ENCODE peak calls at places on chromosomes 12 and 14, in nine cellular contexts. B is H9, F is cardiac fibroblast, W is sigmoid colon, Y is neural crest cell, E is cardiac muscle cell, V is ovary, K is adrenal gland, R is psoas muscle. I is an unnamed sample.

GRCh38 chr12:28237423-28237822 is 47.2 kb downstream of the CCDC91 start:
- DNase-seq in K (no peak), B (peak), R (no peak), F (peak), V (no peak), E (no peak), Y (no peak), W (no peak), I (no peak)

GRCh38 chr12:73529954-73530353 is 1007.7 kb upstream of the ATXN7L3B start:
- DNase-seq in R (no peak), B (no peak), W (no peak), F (no peak), Y (no peak), E (no peak), K (no peak), V (no peak), I (no peak)

GRCh38 chr12:89161553-89161952 is 190.7 kb downstream of the DUSP6 start:
- DNase-seq in F (no peak), Y (no peak), E (no peak), V (no peak), K (no peak), W (no peak), R (no peak), B (no peak), I (no peak)

GRCh38 chr14:86596024-86596423 is 1066.1 kb downstream of the FLRT2 start:
- DNase-seq in B (no peak), W (no peak), V (no peak), F (no peak), K (no peak), E (no peak), R (no peak), Y (no peak), I (no peak)

GRCh38 chr12:13196302-13196921 is at the start of gene EMP1:
- DNase-seq in B (no peak), R (peak), W (peak), K (peak), V (peak), F (peak), E (peak), Y (no peak), I (peak)

GRCh38 chr12:92340441-92341332 is 195.0 kb upstream of the BTG1 start:
- DNase-seq in V (no peak), B (no peak), K (no peak), F (no peak), Y (no peak), R (no peak), W (no peak), E (peak), I (no peak)

GRCh38 chr12:2628401-2628800 is 166.4 kb upstream of the FKBP4 start:
- DNase-seq in B (no peak), E (no peak), K (no peak), Y (no peak), R (no peak), V (no peak), W (no peak), F (no peak), I (no peak)

GRCh38 chr14:104361921-104362681 is 217.5 kb upstream of the C14orf180 start:
- DNase-seq in Y (no peak), F (no peak), R (no peak), K (no peak), V (peak), W (peak), B (peak), E (no peak), I (no peak)

GRCh38 chr12:22415342-22416309 is 81.1 kb upstream of the ST8SIA1 start:
- DNase-seq in B (no peak), W (no peak), F (no peak), Y (no peak), V (no peak), E (peak), R (no peak), K (no peak), I (peak)

GRCh38 chr12:99213047-99213446 is 434.5 kb upstream of the GARIN6 start:
- DNase-seq in F (no peak), B (no peak), R (no peak), V (no peak), K (no peak), W (no peak), Y (no peak), E (no peak), I (no peak)

GRCh38 chr14:60736494-60736893 is 1.9 kb downstream of the MNAT1 start:
- DNase-seq in K (no peak), Y (no peak), R (no peak), W (no peak), B (no peak), F (peak), E (peak), V (no peak), I (peak)

GRCh38 chr14:37969511-37969979 is 238.2 kb upstream of the SSTR1 start:
- DNase-seq in F (no peak), Y (no peak), R (no peak), E (no peak), V (no peak), B (no peak), K (no peak), W (no peak), I (no peak)

GRCh38 chr14:60642270-60642789 is 6.9 kb downstream of the SIX1 start:
- DNase-seq in Y (no peak), B (peak), V (no peak), E (no peak), W (no peak), F (no peak), R (peak), K (no peak), I (no peak)

GRCh38 chr14:93538411-93538810 is 107.7 kb downstream of the UNC79 start:
- DNase-seq in Y (no peak), R (no peak), B (peak), F (no peak), W (no peak), K (no peak), E (no peak), V (no peak), I (no peak)

GRCh38 chr14:74917200-74917543 is 5.9 kb downstream of the RPS6KL1 start:
- DNase-seq in E (no peak), W (no peak), R (no peak), F (no peak), B (no peak), K (no peak), V (no peak), Y (no peak), I (no peak)

GRCh38 chr12:56596815-56597214 is 33.3 kb downstream of the BAZ2A start:
- DNase-seq in F (no peak), R (no peak), W (peak), E (no peak), K (no peak), V (no peak), B (peak), Y (no peak), I (no peak)

GRCh38 chr14:76350671-76351070 is 25.3 kb upstream of the ESRRB start:
- DNase-seq in B (no peak), Y (no peak), F (no peak), K (no peak), E (no peak), R (no peak), W (no peak), V (no peak), I (no peak)

GRCh38 chr12:81167694-81168093 is 89.8 kb downstream of the ACSS3 start:
- DNase-seq in B (no peak), E (peak), K (no peak), R (no peak), F (peak), V (no peak), W (no peak), Y (no peak), I (no peak)

GRCh38 chr12:6958609-6959375 is 7.6 kb downstream of the PTPN6 start:
- DNase-seq in E (no peak), F (no peak), K (peak), W (peak), V (peak), B (no peak), Y (no peak), R (peak), I (no peak)

DNA sequence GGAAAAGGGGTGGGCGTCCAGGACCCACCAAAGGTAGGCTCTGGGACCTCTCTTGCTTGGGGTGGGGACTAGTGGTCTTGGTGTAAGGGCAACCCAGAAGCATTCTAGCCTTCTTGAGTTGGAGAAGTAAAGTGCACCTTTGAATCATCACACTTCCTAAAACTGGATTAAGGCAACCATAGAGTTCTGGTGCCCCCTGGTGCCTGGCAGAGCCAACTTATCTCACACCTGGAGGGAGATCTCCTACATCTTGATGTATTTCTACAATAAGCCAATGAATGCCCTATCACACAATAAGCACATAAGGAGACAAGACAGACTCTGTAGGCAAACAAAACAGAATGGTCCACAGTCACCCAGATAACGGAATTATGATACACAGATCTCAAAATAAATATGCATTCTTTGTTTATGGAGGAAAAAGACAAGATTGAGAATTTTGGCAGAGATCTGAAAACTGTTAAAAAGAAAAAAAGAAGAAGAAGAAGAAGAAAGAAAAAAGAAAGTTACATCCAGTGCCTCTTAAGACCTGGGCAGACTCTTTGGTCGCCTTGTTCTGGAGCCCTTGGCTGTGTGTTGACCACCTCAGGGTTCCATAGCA is 95.9 kb upstream of the PPP2R5C start:
- DNase-seq in R (no peak), F (peak), B (peak), Y (peak), K (peak), V (peak), W (no peak), E (peak), I (peak)
- TF ChIP-seq CTCF in R (peak), F (peak), B (peak), Y (peak), K (peak), V (no peak), W (no peak), E (peak), I (peak)

GRCh38 chr14:71011479-71011878 is 104.2 kb downstream of the PCNX1 start:
- DNase-seq in Y (no peak), B (no peak), F (peak), W (no peak), V (no peak), K (no peak), R (no peak), E (peak), I (no peak)
- TF ChIP-seq CTCF in Y (peak), B (peak), F (peak), W (no peak), V (no peak), K (no peak), R (no peak), E (peak), I (peak)

DNA sequence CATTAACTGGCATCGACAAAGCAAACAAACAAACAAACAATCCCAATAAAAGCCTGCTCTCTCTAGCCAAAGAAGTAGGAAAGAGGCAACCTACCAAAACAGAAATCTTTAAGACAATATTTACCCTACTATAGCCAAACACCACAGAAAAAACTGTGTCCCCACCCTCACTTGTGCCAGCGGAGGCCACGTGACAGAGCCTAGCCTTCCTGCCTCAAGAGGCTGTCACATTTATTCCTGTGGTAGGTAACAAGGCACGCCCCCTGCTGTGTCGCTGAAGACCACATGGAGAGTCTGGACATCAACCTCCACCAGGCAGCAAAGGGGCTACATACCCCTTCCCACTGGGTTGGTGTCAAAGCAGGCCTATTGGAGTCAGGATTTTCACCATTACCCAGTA is 148.1 kb downstream of the LMNTD1 start:
- DNase-seq in R (no peak), E (no peak), F (no peak), Y (no peak), B (no peak), W (no peak), V (no peak), K (no peak), I (no peak)
- TF ChIP-seq CTCF in R (no peak), E (no peak), F (no peak), Y (no peak), B (no peak), W (no peak), V (no peak), K (no peak), I (no peak)

GRCh38 chr12:53174881-53175491 is 5.5 kb upstream of the ZNF740 start:
- DNase-seq in K (peak), Y (no peak), W (no peak), F (peak), R (no peak), B (peak), V (no peak), E (peak), I (peak)
- TF ChIP-seq CTCF in K (peak), Y (peak), W (no peak), F (peak), R (no peak), B (peak), V (no peak), E (peak), I (peak)

DNA sequence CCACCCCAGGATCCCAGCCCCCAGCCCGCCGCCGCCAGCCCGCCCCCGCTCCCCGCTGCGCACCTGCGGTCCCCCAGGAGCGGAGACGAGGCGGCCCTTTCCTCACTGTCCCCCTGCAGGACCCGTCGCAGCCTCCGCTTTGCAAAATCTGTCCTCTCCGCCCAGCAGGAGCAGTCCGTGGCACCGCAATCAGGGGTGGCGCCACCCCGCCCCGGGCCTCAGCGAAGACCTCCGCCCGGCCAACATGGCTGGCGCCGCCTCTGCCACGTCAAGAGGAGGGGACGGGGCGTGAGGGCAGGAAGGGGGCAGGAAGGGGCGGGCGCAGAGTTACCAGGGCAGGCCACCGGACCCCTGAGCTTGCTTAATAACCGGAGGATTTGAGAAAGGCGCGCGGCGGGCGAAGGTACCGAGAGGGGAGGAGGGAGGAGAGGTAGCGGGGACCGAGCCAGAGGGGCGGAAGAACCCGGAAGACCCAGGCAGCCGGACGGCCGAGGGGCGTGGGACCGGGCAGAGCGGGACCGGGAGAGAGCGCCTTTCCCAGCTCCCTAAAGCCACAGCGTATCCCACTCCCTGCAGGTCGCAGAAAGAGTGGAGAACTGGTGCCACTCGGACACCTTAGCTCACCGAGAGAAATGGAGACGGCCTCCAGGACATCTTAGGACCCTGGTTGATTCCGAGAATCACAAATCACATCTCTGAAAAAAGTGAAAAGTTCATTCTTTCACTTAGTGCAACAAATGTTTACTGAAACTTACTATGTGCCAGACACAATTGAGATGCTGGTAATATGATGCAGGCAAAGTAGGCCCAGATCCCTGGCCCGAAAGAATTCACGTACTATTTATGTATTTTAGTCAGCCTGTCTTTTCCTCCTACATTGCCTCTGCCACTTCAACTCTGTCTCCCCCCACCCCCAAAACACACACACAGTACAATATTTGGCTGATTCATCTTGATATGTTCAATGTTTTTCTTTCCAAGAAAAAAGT is at the start of gene SEC23A:
- DNase-seq in K (peak), B (peak), F (peak), V (peak), W (peak), Y (peak), E (peak), R (peak), I (peak)
- TF ChIP-seq CTCF in K (no peak), B (no peak), F (no peak), V (no peak), W (no peak), Y (peak), E (no peak), R (no peak), I (peak)

GRCh38 chr12:121440768-121441167 is 40.9 kb downstream of the RNF34 start:
- DNase-seq in E (no peak), W (peak), B (no peak), V (no peak), R (no peak), K (no peak), F (no peak), Y (no peak), I (no peak)

GRCh38 chr12:121442028-121442948 is 42.4 kb downstream of the RNF34 start:
- DNase-seq in F (no peak), B (peak), E (no peak), Y (no peak), W (peak), V (no peak), R (no peak), K (no peak), I (no peak)

GRCh38 chr12:121439715-121440114 is 39.8 kb downstream of the RNF34 start:
- DNase-seq in W (peak), V (no peak), E (no peak), Y (no peak), R (no peak), K (no peak), F (no peak), B (no peak), I (no peak)

GRCh38 chr12:121443193-121443829 is 43.4 kb downstream of the RNF34 start:
- DNase-seq in V (peak), F (peak), R (peak), Y (peak), W (peak), B (peak), E (peak), K (peak), I (peak)

DNA sequence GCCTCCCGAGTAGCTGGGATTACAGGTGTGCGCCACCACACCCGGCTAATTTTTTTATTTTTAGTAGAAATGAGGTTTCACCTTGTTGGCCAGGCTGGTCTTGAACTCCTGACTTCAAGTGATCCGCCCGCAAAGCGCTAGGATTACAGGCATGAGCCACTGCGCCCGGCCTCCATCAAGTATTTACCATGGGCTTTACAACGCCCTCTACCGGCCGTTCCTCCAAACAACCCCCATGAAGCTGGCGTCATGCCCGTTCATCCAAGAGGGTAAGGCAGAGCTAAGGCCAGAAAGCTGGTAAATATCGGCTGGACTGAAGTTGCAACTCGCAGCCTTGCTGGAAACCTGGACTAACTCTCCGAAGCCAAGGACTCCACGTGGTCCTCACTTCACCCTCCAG is 41.6 kb downstream of the RNF34 start:
- DNase-seq in R (no peak), F (peak), K (no peak), V (no peak), B (peak), W (peak), E (no peak), Y (no peak), I (no peak)
- TF ChIP-seq CTCF in R (no peak), F (no peak), K (no peak), V (no peak), B (peak), W (no peak), E (no peak), Y (no peak), I (peak)

I was measured in HFFc6.